ENCODE peak calls at places on chromosomes 7 and 10, in nine cellular contexts. B is tibial artery; J is left lung; S is aorta; A is CD8-positive, alpha-beta T cell; H is lower lobe of right lung; K is mesendoderm; R is hepatocyte; G is A549. N is an unnamed sample. For H3K4me1, the result is how much of the 10 kb centered on the place peaks cover.

GRCh38 chr7:1176891-1177373 is 16.9 kb upstream of the ZFAND2A start:
- DNase-seq in K (peak), H (peak), R (peak), J (peak), G (peak), S (peak), B (peak), A (peak), N (peak)

GRCh38 chr10:118047363-118047719 is 600 bp upstream of the RAB11FIP2 start:
- DNase-seq in S (no peak), J (peak), A (no peak), K (no peak), B (peak), R (no peak), H (no peak), G (no peak), N (peak)

GRCh38 chr10:98664329-98665042 is 217.8 kb upstream of the HPS1 start:
- DNase-seq in R (no peak), A (no peak), H (no peak), B (no peak), K (peak), G (peak), S (no peak), J (no peak), N (no peak)

GRCh38 chr7:18038391-18038790 is 10.7 kb upstream of the PRPS1L1 start:
- DNase-seq in J (no peak), A (no peak), R (no peak), H (no peak), K (no peak), B (no peak), G (no peak), S (no peak), N (no peak)

GRCh38 chr10:47111329-47111862 is 188.6 kb upstream of the GDF10 start:
- DNase-seq in B (no peak), H (no peak), K (peak), G (no peak), R (no peak), A (no peak), J (no peak), S (no peak), N (no peak)

GRCh38 chr10:77400041-77400440 is 237.6 kb downstream of the KCNMA1 start:
- DNase-seq in B (no peak), K (no peak), S (no peak), H (no peak), G (no peak), J (no peak), A (no peak), R (no peak), N (no peak)

GRCh38 chr7:100655908-100656674 is at the start of gene ACTL6B:
- DNase-seq in G (peak), A (no peak), S (peak), B (peak), K (peak), R (peak), H (peak), J (peak), N (peak)

GRCh38 chr7:102069913-102070629 is 216.6 kb upstream of the SH2B2 start:
- DNase-seq in R (no peak), G (no peak), B (no peak), J (no peak), S (no peak), A (no peak), H (no peak), K (no peak), N (no peak)

GRCh38 chr7:100430450-100431285 is 1.0 kb downstream of the MEPCE start:
- DNase-seq in J (peak), R (no peak), S (peak), A (no peak), G (no peak), B (peak), H (peak), K (no peak), N (peak)

GRCh38 chr7:158109364-158110033 is 478.1 kb downstream of the PTPRN2 start:
- DNase-seq in G (peak), A (no peak), H (no peak), K (peak), B (no peak), S (no peak), J (no peak), R (no peak), N (no peak)

DNA sequence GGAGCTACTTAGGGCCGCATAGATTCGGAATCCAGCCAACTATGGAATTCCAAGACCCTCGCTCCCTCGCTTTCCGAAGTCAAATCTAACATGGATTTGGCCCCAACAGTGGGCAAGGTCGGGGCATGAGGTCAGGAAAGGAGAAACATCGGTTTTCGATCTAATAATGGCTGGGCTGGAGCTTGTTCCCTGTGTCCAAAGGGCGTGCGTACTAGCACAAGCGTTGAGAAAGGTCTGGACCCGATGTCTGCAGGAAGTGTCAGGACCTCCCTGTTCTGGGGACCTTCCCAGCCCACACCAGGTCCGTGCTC is 5.0 kb downstream of the FEZF1 start:
- DNase-seq in H (no peak), K (peak), B (no peak), S (no peak), G (no peak), A (no peak), R (no peak), J (no peak), N (no peak)
- H3K4me3 ChIP-seq in H (no peak), K (peak), B (peak), S (no peak), G (no peak), A (no peak), R (no peak), J (no peak), N (no peak)

GRCh38 chr7:135708041-135708440 is 19.9 kb downstream of the SLC13A4 start:
- DNase-seq in R (no peak), S (no peak), A (no peak), H (no peak), B (no peak), J (peak), K (peak), G (no peak), N (no peak)
- H3K27ac ChIP-seq in R (no peak), S (no peak), A (no peak), H (no peak), B (no peak), J (no peak), K (no peak), G (no peak), N (no peak)

GRCh38 chr10:108130575-108130974 is 966.1 kb upstream of the SORCS1 start:
- DNase-seq in H (no peak), A (no peak), K (no peak), G (no peak), R (no peak), B (no peak), S (no peak), J (no peak), N (no peak)

DNA sequence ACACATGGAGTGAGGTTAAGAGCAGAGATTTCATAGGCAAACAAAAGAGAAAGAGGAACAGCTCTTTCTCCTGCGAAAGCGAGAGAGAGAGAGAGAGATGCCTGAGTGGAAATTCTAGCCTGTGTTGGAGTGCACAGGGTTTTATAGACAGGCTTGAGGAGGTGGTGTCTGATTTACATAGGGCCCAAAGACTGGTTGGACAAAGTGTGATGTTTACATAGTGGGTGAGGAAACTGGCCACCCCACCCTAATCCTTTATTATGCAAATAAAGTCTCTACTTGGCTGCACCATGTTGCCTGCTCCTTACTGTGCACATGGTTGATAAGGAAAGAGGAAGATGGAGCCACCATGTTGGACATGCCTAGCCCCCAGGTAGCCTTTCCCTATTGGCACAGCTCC is 967.8 kb upstream of the SORCS1 start:
- DNase-seq in B (no peak), J (no peak), H (no peak), R (no peak), S (no peak), K (no peak), G (no peak), A (no peak), N (no peak)
- H3K4me1 ChIP-seq in B (under half), J (under half), H (under half), R (under half), S (under half), K (under half), G (under half), A (under half), N (under half)

GRCh38 chr10:127534511-127534910 is 14.6 kb upstream of the NPS start:
- DNase-seq in H (no peak), R (no peak), S (no peak), G (no peak), J (no peak), K (no peak), B (no peak), A (no peak), N (no peak)

GRCh38 chr10:127532193-127532592 is 16.9 kb upstream of the NPS start:
- DNase-seq in R (no peak), J (no peak), G (no peak), B (no peak), S (no peak), A (no peak), K (no peak), H (no peak), N (no peak)

GRCh38 chr10:127535802-127536515 is 13.2 kb upstream of the NPS start:
- DNase-seq in K (no peak), S (no peak), H (no peak), R (no peak), A (no peak), G (no peak), B (no peak), J (no peak), N (no peak)

GRCh38 chr10:127532659-127533058 is 16.4 kb upstream of the NPS start:
- DNase-seq in S (no peak), G (no peak), B (no peak), R (no peak), A (no peak), H (no peak), J (no peak), K (no peak), N (no peak)

GRCh38 chr10:127534074-127534473 is 15.0 kb upstream of the NPS start:
- DNase-seq in B (no peak), J (no peak), G (no peak), S (no peak), K (no peak), R (no peak), A (no peak), H (no peak), N (no peak)
- H3K4me3 ChIP-seq in B (no peak), J (no peak), G (no peak), S (no peak), K (no peak), R (no peak), A (no peak), H (no peak), N (no peak)

GRCh38 chr10:609868-610545 is 79.5 kb downstream of the DIP2C start:
- DNase-seq in G (no peak), J (no peak), S (peak), K (no peak), H (no peak), A (no peak), R (no peak), B (no peak), N (no peak)
- H3K27ac ChIP-seq in G (no peak), J (no peak), S (no peak), K (no peak), H (no peak), A (no peak), R (no peak), B (peak), N (peak)

GRCh38 chr7:143380264-143380645 is 890 bp upstream of the ZYX start:
- DNase-seq in G (peak), K (peak), J (peak), S (peak), H (peak), R (peak), A (peak), B (peak), N (peak)
- H3K4me1 ChIP-seq in G (under half), K (under half), J (under half), S (under half), H (half or more), R (under half), A (half or more), B (under half), N (under half)

GRCh38 chr7:51316666-51317581 is at the start of gene COBL:
- DNase-seq in S (no peak), K (peak), H (peak), B (no peak), A (no peak), J (peak), R (peak), G (no peak), N (peak)
- H3K4me3 ChIP-seq in S (peak), K (peak), H (peak), B (peak), A (no peak), J (peak), R (peak), G (peak), N (peak)

DNA sequence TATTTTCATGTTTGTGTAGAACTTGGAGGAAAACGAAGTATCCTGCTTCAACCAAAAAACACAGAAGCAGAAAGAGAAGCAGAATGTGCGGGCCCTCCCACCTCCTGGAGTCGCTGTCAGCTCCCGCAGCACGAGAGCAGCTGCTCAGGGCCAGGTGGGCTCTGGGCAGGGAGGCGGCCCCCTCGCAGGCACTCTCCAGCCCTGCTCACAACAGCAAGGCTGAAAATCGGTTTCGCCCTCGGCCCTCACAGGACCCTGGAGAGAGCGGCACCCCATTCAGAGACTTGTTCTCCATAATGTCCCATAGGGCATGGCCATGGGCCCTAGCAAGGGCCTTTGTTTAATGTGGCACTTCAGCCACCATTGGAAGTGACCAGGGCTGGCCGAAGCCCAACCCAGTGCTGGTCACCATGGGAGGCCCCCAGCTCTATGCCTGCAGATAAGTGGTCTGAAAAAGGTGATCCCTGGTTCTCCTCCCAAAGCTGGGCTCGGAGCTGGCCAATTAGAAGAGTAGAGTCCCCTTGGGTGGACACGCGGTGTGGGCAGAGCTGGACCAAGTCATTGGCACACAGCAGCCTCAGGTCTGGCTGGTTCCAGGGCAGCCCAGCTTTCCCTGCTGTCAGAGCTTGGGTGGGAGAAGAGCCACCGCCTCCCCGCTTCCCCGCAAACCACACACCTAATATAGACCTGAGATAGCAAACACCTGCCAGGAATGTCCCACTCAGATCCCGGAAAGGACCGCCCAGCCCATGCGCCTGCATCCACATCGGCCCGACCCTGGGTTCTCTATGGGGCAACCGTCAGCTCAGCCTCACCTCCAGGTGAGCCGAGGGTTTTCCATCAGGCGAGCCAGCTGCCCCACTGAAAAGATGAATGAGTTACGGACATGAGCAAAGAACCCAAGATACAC is 84.4 kb downstream of the TCERG1L start:
- DNase-seq in K (no peak), G (no peak), H (peak), J (peak), B (no peak), A (no peak), S (no peak), R (no peak), N (peak)
- H3K27ac ChIP-seq in K (no peak), G (no peak), H (no peak), J (no peak), B (no peak), A (no peak), S (no peak), R (no peak), N (no peak)

DNA sequence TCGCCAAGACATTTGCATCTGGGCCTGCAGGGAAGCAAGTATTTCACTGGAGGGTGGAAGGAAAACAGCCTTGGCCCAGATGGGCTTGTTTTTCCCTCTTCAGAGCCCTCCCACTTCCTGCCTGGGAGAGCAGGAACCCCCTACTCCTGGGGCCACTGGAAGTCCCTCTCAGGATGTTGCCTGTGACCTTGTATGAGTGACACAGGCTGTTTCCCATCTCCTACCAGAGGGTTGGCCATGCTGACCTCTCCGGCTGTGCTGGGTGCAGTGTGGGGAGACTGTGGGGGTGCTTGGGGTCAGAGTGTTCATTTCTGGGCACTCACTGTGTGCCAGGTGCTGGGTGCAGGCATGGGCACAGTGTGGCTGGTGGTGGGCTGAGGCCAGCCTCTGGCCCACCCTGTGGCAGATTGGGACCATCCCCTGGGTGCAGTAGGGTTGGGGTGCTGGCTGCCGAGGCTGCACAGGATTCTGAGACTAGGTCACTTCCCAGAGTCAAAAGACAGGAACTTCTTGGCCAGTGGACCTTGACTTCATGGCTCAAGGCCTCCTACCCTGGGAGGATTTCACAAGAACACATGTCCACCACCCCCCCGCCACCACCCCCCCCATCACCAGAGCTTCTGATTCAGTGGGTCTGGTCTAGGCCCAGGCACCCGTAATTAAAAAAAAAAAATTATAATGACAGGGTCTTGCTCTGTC is 10.2 kb downstream of the TSPAN15 start:
- DNase-seq in J (no peak), B (no peak), K (no peak), H (no peak), G (no peak), A (no peak), R (no peak), S (no peak), N (no peak)
- H3K4me1 ChIP-seq in J (under half), B (under half), K (under half), H (half or more), G (half or more), A (under half), R (under half), S (under half), N (under half)